ENCODE peak calls at places on chromosomes 6 and 20, in four cellular contexts. G is neural progenitor cell, R is H1, B is HCT116. C is an unnamed sample.
A peak's percentile ranks its signal among the peaks of the same experiment; 100 is the strongest.

GRCh38 chr6:82877213-82878195 is 188.1 kb downstream of the UBE3D start:
- DNase-seq in G (no peak), R (no peak), B (peak; percentile 54), C (no peak)

GRCh38 chr6:84645563-84646266 is 118.7 kb downstream of the TBX18 start:
- DNase-seq in G (no peak), R (no peak), B (no peak), C (no peak)

GRCh38 chr6:53912661-53913060 is 117.9 kb downstream of the LRRC1 start:
- DNase-seq in G (no peak), R (no peak), B (no peak), C (no peak)

GRCh38 chr6:35086282-35086632 is 54.9 kb downstream of the TCP11 start:
- DNase-seq in G (no peak), R (no peak), B (no peak), C (no peak)

GRCh38 chr20:36407196-36407733 is 101.1 kb downstream of the DLGAP4 start:
- DNase-seq in G (no peak), R (no peak), B (no peak), C (peak; percentile 45)

GRCh38 chr6:7442467-7442866 is 52.9 kb downstream of the RIOK1 start:
- DNase-seq in G (no peak), R (no peak), B (no peak), C (no peak)

GRCh38 chr6:137982418-137983189 is 115.5 kb downstream of the TNFAIP3 start:
- DNase-seq in G (no peak), R (no peak), B (no peak), C (no peak)

GRCh38 chr6:33935439-33936080 is 131.8 kb upstream of the MLN start:
- DNase-seq in G (peak; percentile 49), R (no peak), B (no peak), C (no peak)

GRCh38 chr6:139473731-139474130 is 99.3 kb upstream of the CITED2 start:
- DNase-seq in G (no peak), R (no peak), B (no peak), C (no peak)

GRCh38 chr6:169933839-169934698 is 182.6 kb downstream of the ERMARD start:
- DNase-seq in G (no peak), R (no peak), B (no peak), C (no peak)

GRCh38 chr6:18154507-18155272 is at the start of gene TPMT:
- DNase-seq in G (peak; percentile 97), R (no peak), B (no peak), C (no peak)

GRCh38 chr20:50850721-50851286 is 55.9 kb downstream of the BCAS4 start:
- DNase-seq in G (peak; percentile 55), R (peak; percentile 38), B (no peak), C (no peak)
- H3K4me2 ChIP-seq in G (peak overlapping the region; percentile 23), R (no peak overlapping the region), B (peak overlapping the region; percentile 17), C (no peak overlapping the region)

GRCh38 chr20:59770270-59770669 is 163.2 kb downstream of the SYCP2 start:
- DNase-seq in G (peak; percentile 23), R (no peak), B (peak; percentile 41), C (no peak)
- TF ChIP-seq CTCF in G (peak; percentile 54), R (no peak), B (peak; percentile 21), C (no peak)

GRCh38 chr6:1105833-1106400 is 206.0 kb upstream of the FOXQ1 start:
- DNase-seq in G (no peak), R (no peak), B (no peak), C (no peak)
- H3K4me2 ChIP-seq in G (no peak overlapping the region), R (no peak overlapping the region), B (no peak overlapping the region), C (no peak overlapping the region)

DNA sequence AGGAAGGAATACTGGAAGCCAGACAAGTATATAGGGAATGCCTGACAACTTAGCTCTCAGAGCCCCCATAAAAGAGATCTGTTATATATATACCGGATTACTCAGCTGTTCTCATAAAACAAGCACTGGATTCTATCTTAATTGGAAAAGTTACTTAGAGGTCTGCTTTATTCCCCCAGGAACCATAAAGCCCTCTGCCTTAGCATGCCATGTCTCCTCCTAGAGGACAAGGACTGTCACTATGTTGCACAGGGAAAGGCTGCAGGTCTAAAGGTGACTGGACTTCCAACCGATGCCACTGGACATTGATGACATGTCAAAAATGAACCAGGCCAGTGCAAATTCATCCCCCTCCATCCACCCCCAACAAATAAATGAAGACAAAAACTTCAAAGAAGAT is 6.4 kb downstream of the EXOC2 start:
- DNase-seq in G (peak; percentile 34), R (no peak), B (no peak), C (no peak)
- TF ChIP-seq CTCF in G (peak; percentile 43), R (peak; percentile 31), B (no peak), C (no peak)

GRCh38 chr20:45032276-45032675 is 66.0 kb downstream of the STK4 start:
- DNase-seq in G (no peak), R (no peak), B (no peak), C (no peak)
- H3K4me2 ChIP-seq in G (no peak overlapping the region), R (no peak overlapping the region), B (no peak overlapping the region), C (no peak overlapping the region)

GRCh38 chr6:132832891-132833290 is 18.5 kb downstream of the RPS12 start:
- DNase-seq in G (no peak), R (no peak), B (no peak), C (no peak)

GRCh38 chr6:132830236-132830799 is 15.9 kb downstream of the RPS12 start:
- DNase-seq in G (peak; percentile 79), R (no peak), B (no peak), C (no peak)
- TF ChIP-seq CTCF in G (peak; percentile 87), R (no peak), B (peak; percentile 79), C (peak; percentile 14)

GRCh38 chr6:3287976-3288707 is 29.4 kb downstream of the PSMG4 start:
- DNase-seq in G (no peak), R (no peak), B (no peak), C (no peak)
- H3K4me2 ChIP-seq in G (no peak overlapping the region), R (no peak overlapping the region), B (no peak overlapping the region), C (no peak overlapping the region)

C was measured in keratinocyte.